ENCODE peak calls at places on chromosomes 1 and 21, in seven cellular contexts. V is transverse colon, R is AG04450, T is left ventricle myocardium inferior, A is lower lobe of right lung, F is tibial artery, Y is keratinocyte. O is an unnamed sample.

GRCh38 chr21:36790616-36791015 is 91.7 kb downstream of the SIM2 start:
- DNase-seq in V (no peak), R (no peak), T (no peak), A (no peak), F (no peak), Y (no peak), O (peak)

GRCh38 chr1:36134805-36135339 is 9.8 kb upstream of the COL8A2 start:
- DNase-seq in V (peak), R (no peak), T (peak), A (no peak), F (peak), Y (peak), O (peak)

GRCh38 chr1:230280906-230281413 is 145.2 kb downstream of the PGBD5 start:
- DNase-seq in V (no peak), R (no peak), T (no peak), A (peak), F (peak), Y (no peak), O (no peak)

GRCh38 chr1:52588535-52588934 is 13.6 kb upstream of the GPX7 start:
- DNase-seq in V (no peak), R (no peak), T (no peak), A (no peak), F (no peak), Y (no peak), O (no peak)

GRCh38 chr1:21818661-21819060 is 6.6 kb downstream of the LDLRAD2 start:
- DNase-seq in V (peak), R (no peak), T (peak), A (peak), F (no peak), Y (no peak), O (no peak)

GRCh38 chr21:45634511-45635183 is 8.9 kb upstream of the PCBP3 start:
- DNase-seq in V (no peak), R (no peak), T (no peak), A (no peak), F (no peak), Y (no peak), O (no peak)

GRCh38 chr1:105087496-105087895 is 1337.8 kb downstream of the AMY1C start:
- DNase-seq in V (no peak), R (no peak), T (no peak), A (no peak), F (no peak), Y (no peak), O (no peak)

GRCh38 chr1:175166746-175167145 is 25.8 kb downstream of the KIAA0040 start:
- DNase-seq in V (no peak), R (no peak), T (no peak), A (no peak), F (no peak), Y (no peak), O (no peak)

GRCh38 chr21:43591468-43592050 is 67.7 kb downstream of the HSF2BP start:
- DNase-seq in V (no peak), R (no peak), T (no peak), A (no peak), F (no peak), Y (no peak), O (no peak)

GRCh38 chr1:1976031-1976430 is 27.6 kb downstream of the CFAP74 start:
- DNase-seq in V (no peak), R (no peak), T (no peak), A (no peak), F (no peak), Y (no peak), O (no peak)

GRCh38 chr1:109254621-109255096 is 5.3 kb downstream of the CELSR2 start:
- DNase-seq in V (no peak), R (no peak), T (no peak), A (no peak), F (no peak), Y (no peak), O (no peak)

GRCh38 chr1:152565115-152565514 is 1.5 kb downstream of the LCE3E start:
- DNase-seq in V (no peak), R (no peak), T (no peak), A (no peak), F (no peak), Y (no peak), O (no peak)

GRCh38 chr1:152566681-152567080 is at the start of gene LCE3E:
- DNase-seq in V (no peak), R (no peak), T (no peak), A (no peak), F (no peak), Y (peak), O (no peak)

GRCh38 chr1:152565535-152566215 is 905 bp downstream of the LCE3E start:
- DNase-seq in V (no peak), R (no peak), T (no peak), A (no peak), F (no peak), Y (no peak), O (no peak)
- H3K27ac ChIP-seq in V (no peak), R (no peak), T (no peak), A (no peak), F (no peak), Y (no peak), O (no peak)

GRCh38 chr1:206766251-206766856 is 4.2 kb upstream of the IL19 start:
- DNase-seq in V (peak), R (peak), T (peak), A (peak), F (peak), Y (no peak), O (no peak)
- H3K27ac ChIP-seq in V (no peak), R (no peak), T (no peak), A (no peak), F (no peak), Y (no peak), O (no peak)

GRCh38 chr1:234536756-234537155 is 57.8 kb upstream of the TARBP1 start:
- DNase-seq in V (no peak), R (no peak), T (no peak), A (no peak), F (no peak), Y (no peak), O (no peak)

GRCh38 chr1:234538930-234539649 is 60.1 kb upstream of the TARBP1 start:
- DNase-seq in V (no peak), R (no peak), T (peak), A (no peak), F (peak), Y (no peak), O (no peak)

GRCh38 chr1:234535763-234536515 is 57.0 kb upstream of the TARBP1 start:
- DNase-seq in V (peak), R (no peak), T (peak), A (peak), F (peak), Y (no peak), O (no peak)

GRCh38 chr1:234538062-234538731 is 59.2 kb upstream of the TARBP1 start:
- DNase-seq in V (peak), R (no peak), T (no peak), A (no peak), F (no peak), Y (no peak), O (no peak)

DNA sequence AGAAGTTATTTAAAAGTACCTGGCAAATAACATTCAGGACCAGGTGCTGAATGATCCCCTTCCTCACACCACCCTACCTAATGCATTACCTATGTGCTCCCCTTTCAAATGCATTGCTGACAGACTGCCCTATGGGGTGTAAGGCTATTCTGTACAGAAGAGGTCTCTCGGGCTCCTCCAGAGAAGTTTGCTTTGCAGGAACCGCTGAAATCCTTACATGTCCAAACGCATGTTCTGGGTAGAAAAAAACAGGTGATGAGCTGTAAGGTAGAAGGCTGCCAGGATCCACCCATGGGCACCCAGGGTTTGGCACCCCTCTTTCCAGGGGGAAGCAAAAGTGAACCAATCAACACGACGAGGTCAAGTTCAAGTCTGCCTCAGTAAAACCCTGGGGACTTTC is 58.3 kb upstream of the TARBP1 start:
- DNase-seq in V (no peak), R (no peak), T (no peak), A (no peak), F (no peak), Y (no peak), O (no peak)
- H3K27ac ChIP-seq in V (peak), R (no peak), T (peak), A (peak), F (peak), Y (peak), O (peak)

GRCh38 chr1:225987491-225988316 is 11.4 kb downstream of the SDE2 start:
- DNase-seq in V (no peak), R (peak), T (no peak), A (no peak), F (no peak), Y (no peak), O (no peak)
- H3K27ac ChIP-seq in V (no peak), R (no peak), T (no peak), A (no peak), F (no peak), Y (no peak), O (no peak)

DNA sequence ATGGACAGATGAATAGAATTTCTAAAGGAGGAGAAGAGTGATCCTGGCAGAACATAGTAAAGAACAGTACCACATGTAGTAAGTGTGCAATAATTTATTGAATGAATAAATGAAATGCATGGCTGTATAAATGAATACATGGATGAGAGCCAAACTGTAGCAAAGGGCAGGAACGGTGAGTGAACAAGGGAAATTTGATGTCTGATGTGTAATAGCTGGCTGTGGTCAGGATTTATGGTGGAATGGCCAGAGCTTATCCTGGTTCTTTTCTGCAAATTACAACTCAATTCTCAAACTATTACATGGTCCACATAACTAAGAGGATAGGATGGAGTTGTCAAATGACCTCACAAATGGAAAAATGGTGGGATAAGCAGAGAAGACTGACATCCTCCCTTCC is 43.2 kb upstream of the ARHGAP29 start:
- DNase-seq in V (no peak), R (no peak), T (no peak), A (no peak), F (no peak), Y (no peak), O (no peak)
- H3K27ac ChIP-seq in V (no peak), R (no peak), T (no peak), A (no peak), F (no peak), Y (no peak), O (no peak)

GRCh38 chr21:42097274-42097673 is 26.2 kb downstream of the UMODL1 start:
- DNase-seq in V (no peak), R (no peak), T (no peak), A (no peak), F (no peak), Y (no peak), O (no peak)
- H3K27ac ChIP-seq in V (peak), R (peak), T (peak), A (no peak), F (peak), Y (peak), O (no peak)

O was measured in substantia nigra.